ENCODE peak calls at places on chromosome 3, in seven cellular contexts. One of them, this sample, is unnamed.

GRCh38 chr3:31166249-31166885 is 271.9 kb upstream of the GADL1 start:
- DNase-seq in cardiac fibroblast: peak
- DNase-seq in EH: peak
- DNase-seq in anterior cingulate cortex: no peak
- DNase-seq in Calu3: peak
- DNase-seq in CD8-positive, alpha-beta T cell: no peak
- DNase-seq in non-pigmented ciliary epithelial cell: peak
- DNase-seq in this sample: peak

GRCh38 chr3:44476181-44476599 is 1.3 kb downstream of the ZNF445 start:
- DNase-seq in cardiac fibroblast: peak
- DNase-seq in EH: peak
- DNase-seq in anterior cingulate cortex: no peak
- DNase-seq in Calu3: no peak
- DNase-seq in CD8-positive, alpha-beta T cell: no peak
- DNase-seq in non-pigmented ciliary epithelial cell: peak
- DNase-seq in this sample: no peak

GRCh38 chr3:114841515-114841914 is 305.6 kb downstream of the ZBTB20 start:
- DNase-seq in cardiac fibroblast: no peak
- DNase-seq in EH: peak
- DNase-seq in anterior cingulate cortex: no peak
- DNase-seq in Calu3: no peak
- DNase-seq in CD8-positive, alpha-beta T cell: no peak
- DNase-seq in non-pigmented ciliary epithelial cell: no peak
- DNase-seq in this sample: no peak

GRCh38 chr3:41097896-41098496 is 101.3 kb upstream of the CTNNB1 start:
- DNase-seq in cardiac fibroblast: no peak
- DNase-seq in EH: no peak
- DNase-seq in anterior cingulate cortex: no peak
- DNase-seq in Calu3: no peak
- DNase-seq in CD8-positive, alpha-beta T cell: no peak
- DNase-seq in non-pigmented ciliary epithelial cell: no peak
- DNase-seq in this sample: no peak

GRCh38 chr3:79368403-79368802 is 399.4 kb downstream of the ROBO1 start:
- DNase-seq in cardiac fibroblast: no peak
- DNase-seq in EH: peak
- DNase-seq in anterior cingulate cortex: no peak
- DNase-seq in Calu3: no peak
- DNase-seq in CD8-positive, alpha-beta T cell: no peak
- DNase-seq in non-pigmented ciliary epithelial cell: no peak
- DNase-seq in this sample: no peak

GRCh38 chr3:126100216-126100615 is 16.3 kb upstream of the SLC41A3 start:
- DNase-seq in cardiac fibroblast: no peak
- DNase-seq in EH: no peak
- DNase-seq in anterior cingulate cortex: no peak
- DNase-seq in Calu3: no peak
- DNase-seq in CD8-positive, alpha-beta T cell: no peak
- DNase-seq in non-pigmented ciliary epithelial cell: no peak
- DNase-seq in this sample: no peak

GRCh38 chr3:190094201-190094718 is 26.4 kb downstream of the P3H2 start:
- DNase-seq in cardiac fibroblast: peak
- DNase-seq in EH: peak
- DNase-seq in anterior cingulate cortex: no peak
- DNase-seq in Calu3: no peak
- DNase-seq in CD8-positive, alpha-beta T cell: no peak
- DNase-seq in non-pigmented ciliary epithelial cell: no peak
- DNase-seq in this sample: no peak

GRCh38 chr3:30944124-30944523 is 49.7 kb upstream of the GADL1 start:
- DNase-seq in cardiac fibroblast: no peak
- DNase-seq in EH: no peak
- DNase-seq in anterior cingulate cortex: no peak
- DNase-seq in Calu3: no peak
- DNase-seq in CD8-positive, alpha-beta T cell: no peak
- DNase-seq in non-pigmented ciliary epithelial cell: no peak
- DNase-seq in this sample: no peak

GRCh38 chr3:197281849-197282248 is 16.6 kb downstream of the DLG1 start:
- DNase-seq in cardiac fibroblast: no peak
- DNase-seq in EH: no peak
- DNase-seq in anterior cingulate cortex: no peak
- DNase-seq in Calu3: no peak
- DNase-seq in CD8-positive, alpha-beta T cell: no peak
- DNase-seq in non-pigmented ciliary epithelial cell: no peak
- DNase-seq in this sample: no peak